ENCODE peak calls at places on chromosomes 7 and 10, in eight cellular contexts. One of them, this sample, is unnamed.

GRCh38 chr10:27794157-27794556 is 48.5 kb upstream of the MKX start:
- DNase-seq in cardiac muscle cell: no peak
- DNase-seq in endodermal cell: peak
- DNase-seq in Panc1: no peak
- DNase-seq in body of pancreas: no peak
- DNase-seq in A549: peak
- DNase-seq in fibroblast of lung: no peak
- DNase-seq in IMR-90: peak
- DNase-seq in this sample: no peak

GRCh38 chr7:90625562-90625961 is 29.4 kb downstream of the CDK14 start:
- DNase-seq in A549: no peak
- DNase-seq in Panc1: no peak
- DNase-seq in fibroblast of lung: peak
- DNase-seq in cardiac muscle cell: peak
- DNase-seq in IMR-90: peak
- DNase-seq in endodermal cell: peak
- DNase-seq in body of pancreas: peak
- DNase-seq in this sample: no peak

GRCh38 chr10:88743999-88744398 is 15.8 kb upstream of the LIPN start:
- DNase-seq in A549: peak
- DNase-seq in Panc1: no peak
- DNase-seq in body of pancreas: no peak
- DNase-seq in endodermal cell: peak
- DNase-seq in fibroblast of lung: no peak
- DNase-seq in cardiac muscle cell: no peak
- DNase-seq in IMR-90: no peak
- DNase-seq in this sample: no peak

GRCh38 chr7:97845622-97846203 is 26.5 kb downstream of the ASNS start:
- DNase-seq in A549: peak
- DNase-seq in fibroblast of lung: peak
- DNase-seq in body of pancreas: no peak
- DNase-seq in Panc1: peak
- DNase-seq in cardiac muscle cell: peak
- DNase-seq in IMR-90: peak
- DNase-seq in endodermal cell: no peak
- DNase-seq in this sample: no peak

GRCh38 chr7:113730309-113730955 is 188.4 kb downstream of the PPP1R3A start:
- DNase-seq in body of pancreas: no peak
- DNase-seq in cardiac muscle cell: no peak
- DNase-seq in IMR-90: peak
- DNase-seq in A549: no peak
- DNase-seq in endodermal cell: no peak
- DNase-seq in Panc1: no peak
- DNase-seq in fibroblast of lung: peak
- DNase-seq in this sample: no peak

GRCh38 chr10:132836832-132837540 is 51.0 kb upstream of the NKX6-2 start:
- DNase-seq in body of pancreas: peak
- DNase-seq in A549: peak
- DNase-seq in IMR-90: peak
- DNase-seq in fibroblast of lung: peak
- DNase-seq in endodermal cell: peak
- DNase-seq in Panc1: peak
- DNase-seq in cardiac muscle cell: peak
- DNase-seq in this sample: peak

GRCh38 chr10:81179805-81180452 is 642.2 kb downstream of the SH2D4B start:
- DNase-seq in body of pancreas: no peak
- DNase-seq in IMR-90: peak
- DNase-seq in cardiac muscle cell: peak
- DNase-seq in fibroblast of lung: no peak
- DNase-seq in endodermal cell: peak
- DNase-seq in Panc1: no peak
- DNase-seq in A549: peak
- DNase-seq in this sample: peak

GRCh38 chr7:37052673-37053072 is 328.4 kb upstream of the AOAH start:
- DNase-seq in Panc1: no peak
- DNase-seq in IMR-90: peak
- DNase-seq in body of pancreas: no peak
- DNase-seq in fibroblast of lung: peak
- DNase-seq in endodermal cell: peak
- DNase-seq in cardiac muscle cell: peak
- DNase-seq in A549: peak
- DNase-seq in this sample: no peak

GRCh38 chr10:104766341-104766740 is 125.3 kb downstream of the SORCS3 start:
- DNase-seq in fibroblast of lung: peak
- DNase-seq in body of pancreas: peak
- DNase-seq in endodermal cell: no peak
- DNase-seq in A549: no peak
- DNase-seq in Panc1: no peak
- DNase-seq in cardiac muscle cell: no peak
- DNase-seq in IMR-90: no peak
- DNase-seq in this sample: no peak

GRCh38 chr10:63376560-63377304 is 89.0 kb downstream of the JMJD1C start:
- DNase-seq in Panc1: no peak
- DNase-seq in endodermal cell: no peak
- DNase-seq in fibroblast of lung: peak
- DNase-seq in body of pancreas: no peak
- DNase-seq in A549: no peak
- DNase-seq in cardiac muscle cell: no peak
- DNase-seq in IMR-90: peak
- DNase-seq in this sample: peak

GRCh38 chr10:124324856-124325657 is 93.7 kb downstream of the OAT start:
- DNase-seq in A549: no peak
- DNase-seq in IMR-90: no peak
- DNase-seq in cardiac muscle cell: no peak
- DNase-seq in body of pancreas: no peak
- DNase-seq in fibroblast of lung: peak
- DNase-seq in Panc1: no peak
- DNase-seq in endodermal cell: peak
- DNase-seq in this sample: no peak

GRCh38 chr7:41885078-41885477 is 182.2 kb upstream of the INHBA start:
- DNase-seq in fibroblast of lung: peak
- DNase-seq in Panc1: no peak
- DNase-seq in endodermal cell: no peak
- DNase-seq in A549: no peak
- DNase-seq in cardiac muscle cell: no peak
- DNase-seq in IMR-90: peak
- DNase-seq in body of pancreas: no peak
- DNase-seq in this sample: no peak

GRCh38 chr10:124532106-124532641 is 70.6 kb downstream of the LHPP start:
- DNase-seq in cardiac muscle cell: peak
- DNase-seq in fibroblast of lung: no peak
- DNase-seq in body of pancreas: no peak
- DNase-seq in IMR-90: no peak
- DNase-seq in A549: peak
- DNase-seq in endodermal cell: peak
- DNase-seq in Panc1: no peak
- DNase-seq in this sample: no peak

GRCh38 chr10:4698075-4698474 is 127.9 kb upstream of the AKR1E2 start:
- DNase-seq in Panc1: no peak
- DNase-seq in cardiac muscle cell: no peak
- DNase-seq in body of pancreas: no peak
- DNase-seq in IMR-90: no peak
- DNase-seq in fibroblast of lung: no peak
- DNase-seq in A549: no peak
- DNase-seq in endodermal cell: no peak
- DNase-seq in this sample: no peak

GRCh38 chr10:52956451-52956850 is 183.9 kb upstream of the MBL2 start:
- DNase-seq in body of pancreas: no peak
- DNase-seq in endodermal cell: no peak
- DNase-seq in cardiac muscle cell: no peak
- DNase-seq in A549: no peak
- DNase-seq in fibroblast of lung: peak
- DNase-seq in IMR-90: peak
- DNase-seq in Panc1: no peak
- DNase-seq in this sample: no peak

GRCh38 chr10:117374506-117375359 is 507 bp downstream of the PDZD8 start:
- DNase-seq in A549: peak
- DNase-seq in fibroblast of lung: peak
- DNase-seq in Panc1: no peak
- DNase-seq in IMR-90: peak
- DNase-seq in body of pancreas: peak
- DNase-seq in endodermal cell: peak
- DNase-seq in cardiac muscle cell: peak
- DNase-seq in this sample: no peak

GRCh38 chr10:47318706-47319105 is 3.5 kb upstream of the GDF2 start:
- DNase-seq in endodermal cell: peak
- DNase-seq in IMR-90: no peak
- DNase-seq in A549: peak
- DNase-seq in body of pancreas: peak
- DNase-seq in fibroblast of lung: no peak
- DNase-seq in cardiac muscle cell: no peak
- DNase-seq in Panc1: no peak
- DNase-seq in this sample: no peak

GRCh38 chr7:111198255-111198654 is 107.3 kb downstream of the LRRN3 start:
- DNase-seq in A549: peak
- DNase-seq in Panc1: peak
- DNase-seq in body of pancreas: no peak
- DNase-seq in cardiac muscle cell: no peak
- DNase-seq in endodermal cell: no peak
- DNase-seq in IMR-90: peak
- DNase-seq in fibroblast of lung: peak
- DNase-seq in this sample: no peak

GRCh38 chr7:105216786-105217185 is 171.9 kb downstream of the SRPK2 start:
- DNase-seq in A549: peak
- DNase-seq in IMR-90: no peak
- DNase-seq in cardiac muscle cell: no peak
- DNase-seq in Panc1: no peak
- DNase-seq in endodermal cell: no peak
- DNase-seq in fibroblast of lung: no peak
- DNase-seq in body of pancreas: no peak
- DNase-seq in this sample: no peak

GRCh38 chr7:44291066-44291732 is 34.2 kb downstream of the CAMK2B start:
- DNase-seq in endodermal cell: peak
- DNase-seq in body of pancreas: peak
- DNase-seq in IMR-90: peak
- DNase-seq in Panc1: no peak
- DNase-seq in fibroblast of lung: peak
- DNase-seq in cardiac muscle cell: no peak
- DNase-seq in A549: no peak
- DNase-seq in this sample: no peak

GRCh38 chr7:23524473-23524872 is 7.3 kb downstream of the TRA2A start:
- DNase-seq in endodermal cell: no peak
- DNase-seq in IMR-90: no peak
- DNase-seq in body of pancreas: no peak
- DNase-seq in Panc1: no peak
- DNase-seq in cardiac muscle cell: no peak
- DNase-seq in fibroblast of lung: no peak
- DNase-seq in A549: no peak
- DNase-seq in this sample: no peak

GRCh38 chr7:1952169-1952760 is 280.5 kb downstream of the MAD1L1 start:
- DNase-seq in endodermal cell: no peak
- DNase-seq in body of pancreas: no peak
- DNase-seq in cardiac muscle cell: no peak
- DNase-seq in Panc1: no peak
- DNase-seq in A549: no peak
- DNase-seq in IMR-90: no peak
- DNase-seq in fibroblast of lung: no peak
- DNase-seq in this sample: no peak
- TF ChIP-seq CTCF in endodermal cell: no peak
- TF ChIP-seq CTCF in body of pancreas: no peak
- TF ChIP-seq CTCF in cardiac muscle cell: no peak
- TF ChIP-seq CTCF in Panc1: no peak
- TF ChIP-seq CTCF in A549: no peak
- TF ChIP-seq CTCF in IMR-90: no peak
- TF ChIP-seq CTCF in fibroblast of lung: no peak
- TF ChIP-seq CTCF in this sample: no peak

GRCh38 chr7:1555813-1556540 is at the start of gene TMEM184A:
- DNase-seq in Panc1: no peak
- DNase-seq in fibroblast of lung: no peak
- DNase-seq in body of pancreas: peak
- DNase-seq in endodermal cell: peak
- DNase-seq in cardiac muscle cell: peak
- DNase-seq in IMR-90: no peak
- DNase-seq in A549: peak
- DNase-seq in this sample: peak
- TF ChIP-seq CTCF in Panc1: peak
- TF ChIP-seq CTCF in fibroblast of lung: peak
- TF ChIP-seq CTCF in body of pancreas: peak
- TF ChIP-seq CTCF in endodermal cell: peak
- TF ChIP-seq CTCF in cardiac muscle cell: peak
- TF ChIP-seq CTCF in IMR-90: peak
- TF ChIP-seq CTCF in A549: peak
- TF ChIP-seq CTCF in this sample: peak

GRCh38 chr7:88312061-88312663 is 5.5 kb upstream of the STEAP4 start:
- DNase-seq in A549: no peak
- DNase-seq in body of pancreas: peak
- DNase-seq in Panc1: no peak
- DNase-seq in IMR-90: no peak
- DNase-seq in cardiac muscle cell: no peak
- DNase-seq in endodermal cell: no peak
- DNase-seq in fibroblast of lung: peak
- DNase-seq in this sample: no peak

GRCh38 chr7:88317422-88317821 is 10.7 kb upstream of the STEAP4 start:
- DNase-seq in IMR-90: no peak
- DNase-seq in cardiac muscle cell: no peak
- DNase-seq in endodermal cell: no peak
- DNase-seq in fibroblast of lung: no peak
- DNase-seq in A549: no peak
- DNase-seq in Panc1: no peak
- DNase-seq in body of pancreas: no peak
- DNase-seq in this sample: no peak

GRCh38 chr7:88314092-88314491 is 7.4 kb upstream of the STEAP4 start:
- DNase-seq in Panc1: no peak
- DNase-seq in endodermal cell: no peak
- DNase-seq in cardiac muscle cell: no peak
- DNase-seq in IMR-90: no peak
- DNase-seq in fibroblast of lung: no peak
- DNase-seq in body of pancreas: no peak
- DNase-seq in A549: no peak
- DNase-seq in this sample: no peak

GRCh38 chr7:88318196-88318595 is 11.5 kb upstream of the STEAP4 start:
- DNase-seq in IMR-90: no peak
- DNase-seq in body of pancreas: no peak
- DNase-seq in endodermal cell: no peak
- DNase-seq in cardiac muscle cell: no peak
- DNase-seq in A549: no peak
- DNase-seq in Panc1: no peak
- DNase-seq in fibroblast of lung: no peak
- DNase-seq in this sample: no peak

DNA sequence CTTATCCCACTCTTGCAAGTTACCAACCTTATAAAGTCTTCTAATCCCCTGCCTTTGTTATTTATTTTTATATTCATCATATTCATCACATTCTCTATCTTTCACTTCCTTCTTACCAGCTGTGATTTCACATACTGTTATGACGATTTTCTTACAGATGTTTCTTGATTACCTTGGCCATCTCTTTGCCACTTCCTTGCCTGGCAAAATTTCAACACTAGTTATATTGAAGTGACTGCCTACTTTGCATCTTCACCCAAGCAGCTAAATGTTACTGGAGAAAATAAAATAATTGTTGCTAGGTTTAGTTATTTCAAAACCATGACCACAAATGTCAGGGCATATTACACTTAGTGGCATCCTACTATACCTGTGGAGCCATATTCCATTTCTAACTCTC is 8.8 kb upstream of the STEAP4 start:
- DNase-seq in fibroblast of lung: no peak
- DNase-seq in IMR-90: no peak
- DNase-seq in body of pancreas: no peak
- DNase-seq in endodermal cell: no peak
- DNase-seq in cardiac muscle cell: no peak
- DNase-seq in Panc1: no peak
- DNase-seq in A549: no peak
- DNase-seq in this sample: no peak
- TF ChIP-seq CTCF in fibroblast of lung: no peak
- TF ChIP-seq CTCF in IMR-90: no peak
- TF ChIP-seq CTCF in body of pancreas: no peak
- TF ChIP-seq CTCF in endodermal cell: no peak
- TF ChIP-seq CTCF in cardiac muscle cell: no peak
- TF ChIP-seq CTCF in Panc1: no peak
- TF ChIP-seq CTCF in A549: no peak
- TF ChIP-seq CTCF in this sample: no peak

GRCh38 chr10:91493313-91493712 is 83.2 kb downstream of the HECTD2 start:
- DNase-seq in cardiac muscle cell: peak
- DNase-seq in A549: peak
- DNase-seq in Panc1: no peak
- DNase-seq in IMR-90: peak
- DNase-seq in fibroblast of lung: peak
- DNase-seq in endodermal cell: no peak
- DNase-seq in body of pancreas: no peak
- DNase-seq in this sample: peak
- TF ChIP-seq CTCF in cardiac muscle cell: peak
- TF ChIP-seq CTCF in A549: peak
- TF ChIP-seq CTCF in Panc1: peak
- TF ChIP-seq CTCF in IMR-90: peak
- TF ChIP-seq CTCF in fibroblast of lung: no peak
- TF ChIP-seq CTCF in endodermal cell: peak
- TF ChIP-seq CTCF in body of pancreas: peak
- TF ChIP-seq CTCF in this sample: no peak

This sample was measured in GM10248.